ENCODE peak calls at places on chromosomes 3 and 15, in four cellular contexts. O is right atrium auricular region, E is fibroblast of lung, R is SK-N-SH. X is an unnamed sample. For H3K4me1 and H3K27me3, the result is how much of the 10 kb centered on the place peaks cover.

GRCh38 chr3:129576514-129577345 is 29.7 kb downstream of the PLXND1 start:
- DNase-seq in R (no peak), E (no peak), O (no peak), X (no peak)

GRCh38 chr15:31495281-31495680 is 168.6 kb downstream of the KLF13 start:
- DNase-seq in O (peak), R (no peak), E (no peak), X (no peak)

GRCh38 chr3:129485681-129486056 is 42.8 kb upstream of the RHO start:
- DNase-seq in E (peak), R (no peak), O (peak), X (no peak)

GRCh38 chr3:65597225-65597951 is 441.3 kb downstream of the MAGI1 start:
- DNase-seq in E (peak), R (peak), O (no peak), X (peak)

GRCh38 chr3:132448211-132448961 is 31.1 kb downstream of the DNAJC13 start:
- DNase-seq in R (no peak), O (no peak), E (peak), X (no peak)

GRCh38 chr15:59170998-59171397 is 35.6 kb upstream of the LDHAL6B start:
- DNase-seq in E (no peak), O (no peak), R (no peak), X (no peak)

GRCh38 chr3:28651159-28651558 is 302.5 kb upstream of the AZI2 start:
- DNase-seq in O (no peak), E (no peak), R (no peak), X (no peak)

GRCh38 chr3:196081834-196082470 is at the start of gene TFRC:
- DNase-seq in R (peak), O (peak), E (peak), X (peak)

GRCh38 chr3:16171825-16172224 is 2.7 kb upstream of the GALNT15 start:
- DNase-seq in O (no peak), R (no peak), E (no peak), X (no peak)

GRCh38 chr3:127550758-127551157 is 39.8 kb downstream of the TPRA1 start:
- DNase-seq in R (no peak), O (no peak), E (no peak), X (no peak)

GRCh38 chr3:195701042-195701910 is 19.5 kb upstream of the MUC20 start:
- DNase-seq in O (no peak), E (no peak), R (no peak), X (no peak)

GRCh38 chr15:70299931-70300858 is 202.5 kb upstream of the TLE3 start:
- DNase-seq in O (no peak), R (no peak), E (no peak), X (no peak)

GRCh38 chr15:83250766-83251165 is 33.7 kb downstream of the BNC1 start:
- DNase-seq in R (no peak), O (no peak), E (no peak), X (no peak)

GRCh38 chr3:178699810-178700209 is 163.6 kb downstream of the KCNMB2 start:
- DNase-seq in O (no peak), R (no peak), E (peak), X (no peak)

GRCh38 chr15:88433046-88433685 is 34.0 kb downstream of the MRPL46 start:
- DNase-seq in R (no peak), O (no peak), E (no peak), X (no peak)

GRCh38 chr3:172241385-172241784 is 202.0 kb downstream of the FNDC3B start:
- DNase-seq in R (no peak), O (no peak), E (no peak), X (no peak)

DNA sequence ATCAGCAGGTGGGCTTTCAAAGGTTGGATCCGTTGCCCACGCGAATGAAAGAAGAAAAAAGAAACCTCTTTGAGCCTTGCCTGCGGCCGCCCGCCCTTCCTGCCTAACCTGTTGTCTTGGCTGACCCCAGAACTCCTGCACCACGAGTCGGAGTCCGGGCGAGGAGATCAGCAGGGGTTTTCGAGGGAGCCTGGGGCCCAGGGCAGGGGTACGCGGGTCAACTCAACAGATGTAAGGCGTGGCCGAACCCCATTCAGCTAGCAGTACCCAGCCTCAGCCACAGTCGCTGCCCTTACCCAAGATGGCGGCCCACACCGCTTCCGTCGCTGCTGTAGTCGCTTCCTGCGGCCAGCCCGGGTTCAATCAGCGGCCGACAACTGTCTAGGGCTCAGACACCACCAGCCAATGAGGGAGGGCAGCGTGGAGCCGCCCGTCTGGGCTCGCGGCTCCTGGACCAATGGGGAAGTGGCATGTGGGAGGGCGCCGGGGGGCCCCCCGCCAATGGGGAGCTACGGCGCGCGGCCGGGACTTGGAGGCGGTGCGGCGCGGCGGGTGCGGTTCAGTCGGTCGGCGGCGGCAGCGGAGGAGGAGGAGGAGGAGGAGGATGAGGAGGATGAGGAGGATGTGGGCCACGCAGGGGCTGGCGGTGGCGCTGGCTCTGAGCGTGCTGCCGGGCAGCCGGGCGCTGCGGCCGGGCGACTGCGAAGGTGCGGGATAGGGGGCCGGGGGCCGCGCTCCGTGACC is at the start of gene MANF:
- DNase-seq in R (peak), E (peak), O (peak), X (peak)
- TF ChIP-seq CTCF in R (no peak), E (no peak), O (no peak), X (no peak)

GRCh38 chr3:13329746-13330145 is 90.4 kb downstream of the NUP210 start:
- DNase-seq in E (no peak), R (no peak), O (no peak), X (no peak)
- H3K4me1 ChIP-seq in E (under half), R (under half), O (under half), X (under half)

GRCh38 chr3:10753964-10754363 is 62.1 kb upstream of the SLC6A11 start:
- DNase-seq in R (no peak), O (no peak), E (peak), X (no peak)
- H3K27me3 ChIP-seq in R (under half), O (under half), E (under half), X (under half)

DNA sequence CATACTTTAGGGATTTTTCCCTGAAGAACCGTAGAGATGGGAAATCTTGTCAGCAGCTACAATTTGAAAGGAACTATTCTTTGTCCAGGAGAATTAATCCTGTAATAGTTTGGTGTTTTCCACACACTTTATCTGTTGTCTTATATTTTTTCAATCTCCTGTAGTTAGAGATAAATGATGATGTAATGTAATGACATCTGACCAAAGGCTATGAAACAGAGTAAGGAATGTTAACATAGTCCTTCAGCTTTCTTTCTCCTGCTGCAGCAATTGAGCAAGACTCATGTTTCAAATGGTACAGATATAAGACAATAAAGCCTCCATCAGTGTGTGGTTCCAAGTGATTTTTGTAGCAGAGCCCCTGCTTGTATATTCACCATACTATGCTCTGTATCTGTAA is 1028.5 kb downstream of the SI start:
- DNase-seq in O (no peak), R (no peak), E (no peak), X (no peak)
- TF ChIP-seq CTCF in O (no peak), R (no peak), E (no peak), X (no peak)

GRCh38 chr15:67524235-67524634 is 3.3 kb downstream of the C15orf61 start:
- DNase-seq in E (peak), O (no peak), R (no peak), X (no peak)
- H3K4me1 ChIP-seq in E (under half), O (under half), R (under half), X (under half)

GRCh38 chr15:57580428-57580827 is 11.3 kb upstream of the MYZAP start:
- DNase-seq in O (no peak), E (no peak), R (no peak), X (no peak)
- H3K27me3 ChIP-seq in O (under half), E (under half), R (under half), X (under half)

DNA sequence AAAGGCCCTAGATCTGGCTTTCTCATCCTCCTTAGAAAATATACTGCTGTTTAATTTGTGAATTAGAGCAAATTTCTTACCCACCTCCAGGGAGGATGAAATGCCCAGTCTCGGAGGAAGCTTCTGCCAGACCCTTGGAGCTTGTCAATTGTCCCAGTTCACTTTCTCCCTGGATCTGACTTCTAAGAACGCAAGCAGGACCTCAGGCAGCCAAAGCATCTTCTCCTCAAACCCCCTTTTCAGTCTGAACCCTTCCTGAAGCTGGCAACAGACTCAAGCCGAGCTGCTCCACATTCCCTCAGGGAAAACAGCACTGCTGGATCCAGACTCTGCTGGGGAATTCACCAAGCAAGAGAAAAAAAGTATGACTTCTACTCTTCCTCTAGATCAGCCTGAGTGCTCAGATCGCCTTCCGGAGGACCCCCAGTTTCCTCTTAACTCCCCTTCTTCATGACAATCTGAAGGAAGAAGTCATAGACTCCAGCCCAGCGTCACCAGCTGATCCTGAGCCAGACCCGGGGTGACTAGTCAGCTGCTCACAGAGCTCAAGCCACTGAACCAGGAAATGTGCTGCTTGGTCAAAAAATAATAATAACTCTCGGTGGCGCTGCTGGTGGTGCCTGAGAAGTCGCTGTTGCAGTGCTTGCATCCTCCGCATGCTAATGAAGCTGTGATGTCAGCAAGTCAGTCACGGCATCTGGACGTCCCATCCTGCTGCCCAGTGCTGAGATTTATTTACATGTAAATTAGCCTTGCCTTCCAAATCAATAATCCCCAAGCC is at the start of gene PRICKLE2:
- DNase-seq in O (peak), R (no peak), E (peak), X (peak)
- TF ChIP-seq CTCF in O (peak), R (peak), E (peak), X (peak)

GRCh38 chr15:40345225-40345866 is 4.6 kb upstream of the CCDC9B start:
- DNase-seq in O (no peak), R (no peak), E (no peak), X (no peak)
- H3K4me1 ChIP-seq in O (under half), R (under half), E (under half), X (under half)